ENCODE peak calls at places on chromosomes 4 and X, in nine cellular contexts. One of them, this sample, is unnamed.

GRCh38 chr4:55491486-55491885 is 55.2 kb downstream of the CLOCK start:
- DNase-seq in astrocyte: peak
- DNase-seq in NCI-H1105 treated with DMSO at 0.1 percent for 48 hours: no peak
- DNase-seq in stimulated activated CD4-positive, alpha-beta T cell treated with anti-CD3 and anti-CD28 coated beads, Interleukin-12 subunit alpha, Interleukin-12 subunit beta, amount 100 ng/mL, for 48 hours: no peak
- DNase-seq in NCI-H1436: no peak
- DNase-seq in SW480: no peak
- DNase-seq in progenitor cell of endocrine pancreas: no peak
- DNase-seq in T-cell: no peak
- DNase-seq in mammary epithelial cell: no peak
- DNase-seq in this sample: no peak

GRCh38 chr4:6504900-6505496 is 32.6 kb upstream of the PPP2R2C start:
- DNase-seq in astrocyte: no peak
- DNase-seq in NCI-H1105 treated with DMSO at 0.1 percent for 48 hours: peak
- DNase-seq in stimulated activated CD4-positive, alpha-beta T cell treated with anti-CD3 and anti-CD28 coated beads, Interleukin-12 subunit alpha, Interleukin-12 subunit beta, amount 100 ng/mL, for 48 hours: no peak
- DNase-seq in NCI-H1436: no peak
- DNase-seq in SW480: peak
- DNase-seq in progenitor cell of endocrine pancreas: no peak
- DNase-seq in T-cell: no peak
- DNase-seq in mammary epithelial cell: no peak
- DNase-seq in this sample: no peak

GRCh38 chrX:111719426-111720210 is 38.6 kb downstream of the ALG13 start:
- DNase-seq in astrocyte: peak
- DNase-seq in NCI-H1105 treated with DMSO at 0.1 percent for 48 hours: peak
- DNase-seq in stimulated activated CD4-positive, alpha-beta T cell treated with anti-CD3 and anti-CD28 coated beads, Interleukin-12 subunit alpha, Interleukin-12 subunit beta, amount 100 ng/mL, for 48 hours: no peak
- DNase-seq in NCI-H1436: no peak
- DNase-seq in SW480: no peak
- DNase-seq in progenitor cell of endocrine pancreas: no peak
- DNase-seq in T-cell: no peak
- DNase-seq in mammary epithelial cell: no peak
- DNase-seq in this sample: no peak

GRCh38 chrX:19190902-19191301 is 68.6 kb upstream of the ADGRG2 start:
- DNase-seq in astrocyte: no peak
- DNase-seq in NCI-H1105 treated with DMSO at 0.1 percent for 48 hours: no peak
- DNase-seq in stimulated activated CD4-positive, alpha-beta T cell treated with anti-CD3 and anti-CD28 coated beads, Interleukin-12 subunit alpha, Interleukin-12 subunit beta, amount 100 ng/mL, for 48 hours: no peak
- DNase-seq in NCI-H1436: no peak
- DNase-seq in SW480: no peak
- DNase-seq in progenitor cell of endocrine pancreas: no peak
- DNase-seq in T-cell: no peak
- DNase-seq in mammary epithelial cell: no peak
- DNase-seq in this sample: no peak

GRCh38 chr4:168769416-168769815 is 240.6 kb downstream of the CBR4 start:
- DNase-seq in astrocyte: peak
- DNase-seq in NCI-H1105 treated with DMSO at 0.1 percent for 48 hours: no peak
- DNase-seq in stimulated activated CD4-positive, alpha-beta T cell treated with anti-CD3 and anti-CD28 coated beads, Interleukin-12 subunit alpha, Interleukin-12 subunit beta, amount 100 ng/mL, for 48 hours: no peak
- DNase-seq in NCI-H1436: no peak
- DNase-seq in SW480: no peak
- DNase-seq in progenitor cell of endocrine pancreas: no peak
- DNase-seq in T-cell: no peak
- DNase-seq in mammary epithelial cell: peak
- DNase-seq in this sample: no peak

GRCh38 chr4:160523236-160523635 is 1420.4 kb downstream of the RAPGEF2 start:
- DNase-seq in astrocyte: no peak
- DNase-seq in NCI-H1105 treated with DMSO at 0.1 percent for 48 hours: no peak
- DNase-seq in stimulated activated CD4-positive, alpha-beta T cell treated with anti-CD3 and anti-CD28 coated beads, Interleukin-12 subunit alpha, Interleukin-12 subunit beta, amount 100 ng/mL, for 48 hours: no peak
- DNase-seq in NCI-H1436: no peak
- DNase-seq in SW480: no peak
- DNase-seq in progenitor cell of endocrine pancreas: no peak
- DNase-seq in T-cell: no peak
- DNase-seq in mammary epithelial cell: no peak
- DNase-seq in this sample: no peak

GRCh38 chr4:3868146-3868840 is 102.1 kb downstream of the ADRA2C start:
- DNase-seq in astrocyte: no peak
- DNase-seq in NCI-H1105 treated with DMSO at 0.1 percent for 48 hours: no peak
- DNase-seq in stimulated activated CD4-positive, alpha-beta T cell treated with anti-CD3 and anti-CD28 coated beads, Interleukin-12 subunit alpha, Interleukin-12 subunit beta, amount 100 ng/mL, for 48 hours: no peak
- DNase-seq in NCI-H1436: no peak
- DNase-seq in SW480: no peak
- DNase-seq in progenitor cell of endocrine pancreas: no peak
- DNase-seq in T-cell: no peak
- DNase-seq in mammary epithelial cell: no peak
- DNase-seq in this sample: peak

GRCh38 chr4:183268556-183268955 is 51.5 kb downstream of the CLDN22 start:
- DNase-seq in astrocyte: no peak
- DNase-seq in NCI-H1105 treated with DMSO at 0.1 percent for 48 hours: no peak
- DNase-seq in stimulated activated CD4-positive, alpha-beta T cell treated with anti-CD3 and anti-CD28 coated beads, Interleukin-12 subunit alpha, Interleukin-12 subunit beta, amount 100 ng/mL, for 48 hours: no peak
- DNase-seq in NCI-H1436: no peak
- DNase-seq in SW480: no peak
- DNase-seq in progenitor cell of endocrine pancreas: no peak
- DNase-seq in T-cell: no peak
- DNase-seq in mammary epithelial cell: no peak
- DNase-seq in this sample: no peak

GRCh38 chr4:44701037-44701436 is 22.8 kb downstream of the GUF1 start:
- DNase-seq in astrocyte: no peak
- DNase-seq in NCI-H1105 treated with DMSO at 0.1 percent for 48 hours: no peak
- DNase-seq in stimulated activated CD4-positive, alpha-beta T cell treated with anti-CD3 and anti-CD28 coated beads, Interleukin-12 subunit alpha, Interleukin-12 subunit beta, amount 100 ng/mL, for 48 hours: no peak
- DNase-seq in NCI-H1436: no peak
- DNase-seq in SW480: no peak
- DNase-seq in progenitor cell of endocrine pancreas: no peak
- DNase-seq in T-cell: no peak
- DNase-seq in mammary epithelial cell: no peak
- DNase-seq in this sample: no peak

GRCh38 chrX:103889216-103889615 is 57.2 kb upstream of the RAB9B start:
- DNase-seq in astrocyte: peak
- DNase-seq in NCI-H1105 treated with DMSO at 0.1 percent for 48 hours: no peak
- DNase-seq in stimulated activated CD4-positive, alpha-beta T cell treated with anti-CD3 and anti-CD28 coated beads, Interleukin-12 subunit alpha, Interleukin-12 subunit beta, amount 100 ng/mL, for 48 hours: no peak
- DNase-seq in NCI-H1436: no peak
- DNase-seq in SW480: no peak
- DNase-seq in progenitor cell of endocrine pancreas: no peak
- DNase-seq in T-cell: no peak
- DNase-seq in mammary epithelial cell: no peak
- DNase-seq in this sample: no peak

GRCh38 chr4:20356565-20356964 is 104.9 kb downstream of the SLIT2 start:
- DNase-seq in astrocyte: peak
- DNase-seq in NCI-H1105 treated with DMSO at 0.1 percent for 48 hours: peak
- DNase-seq in stimulated activated CD4-positive, alpha-beta T cell treated with anti-CD3 and anti-CD28 coated beads, Interleukin-12 subunit alpha, Interleukin-12 subunit beta, amount 100 ng/mL, for 48 hours: no peak
- DNase-seq in NCI-H1436: no peak
- DNase-seq in SW480: no peak
- DNase-seq in progenitor cell of endocrine pancreas: no peak
- DNase-seq in T-cell: no peak
- DNase-seq in mammary epithelial cell: no peak
- DNase-seq in this sample: peak

GRCh38 chr4:168755643-168756482 is 254.2 kb downstream of the CBR4 start:
- DNase-seq in astrocyte: no peak
- DNase-seq in NCI-H1105 treated with DMSO at 0.1 percent for 48 hours: no peak
- DNase-seq in stimulated activated CD4-positive, alpha-beta T cell treated with anti-CD3 and anti-CD28 coated beads, Interleukin-12 subunit alpha, Interleukin-12 subunit beta, amount 100 ng/mL, for 48 hours: no peak
- DNase-seq in NCI-H1436: no peak
- DNase-seq in SW480: no peak
- DNase-seq in progenitor cell of endocrine pancreas: no peak
- DNase-seq in T-cell: no peak
- DNase-seq in mammary epithelial cell: peak
- DNase-seq in this sample: no peak

GRCh38 chr4:6955261-6955911 is 45.8 kb downstream of the TBC1D14 start:
- DNase-seq in astrocyte: no peak
- DNase-seq in NCI-H1105 treated with DMSO at 0.1 percent for 48 hours: no peak
- DNase-seq in stimulated activated CD4-positive, alpha-beta T cell treated with anti-CD3 and anti-CD28 coated beads, Interleukin-12 subunit alpha, Interleukin-12 subunit beta, amount 100 ng/mL, for 48 hours: no peak
- DNase-seq in NCI-H1436: no peak
- DNase-seq in SW480: no peak
- DNase-seq in progenitor cell of endocrine pancreas: no peak
- DNase-seq in T-cell: no peak
- DNase-seq in mammary epithelial cell: peak
- DNase-seq in this sample: no peak

GRCh38 chr4:133154725-133155124 is 5.6 kb downstream of the PCDH10 start:
- DNase-seq in astrocyte: peak
- DNase-seq in NCI-H1105 treated with DMSO at 0.1 percent for 48 hours: no peak
- DNase-seq in stimulated activated CD4-positive, alpha-beta T cell treated with anti-CD3 and anti-CD28 coated beads, Interleukin-12 subunit alpha, Interleukin-12 subunit beta, amount 100 ng/mL, for 48 hours: no peak
- DNase-seq in NCI-H1436: no peak
- DNase-seq in SW480: no peak
- DNase-seq in progenitor cell of endocrine pancreas: no peak
- DNase-seq in T-cell: no peak
- DNase-seq in mammary epithelial cell: no peak
- DNase-seq in this sample: no peak